ENCODE peak calls at places on chromosomes 11 and 22, in nine cellular contexts. S is effector CD4-positive, alpha-beta T cell; M is activated CD8-positive, alpha-beta memory T cell treated with anti-CD3 and anti-CD28 coated beads for 1 hour; W is neural progenitor cell; B is NCI-H2107; L is sigmoid colon; Q is IMR-90; Y is NCI-H1436 treated with DMSO at 0.1 percent for 48 hours; J is OCI-M1. E is an unnamed sample.

GRCh38 chr11:8767466-8768142 is 85.0 kb downstream of the RPL27A start:
- DNase-seq in S (no peak), M (no peak), W (no peak), B (no peak), L (no peak), Q (no peak), Y (no peak), J (peak; percentile 9), E (no peak)

GRCh38 chr11:63518548-63518947 is 12.7 kb downstream of the LGALS12 start:
- DNase-seq in S (no peak), M (no peak), W (no peak), B (no peak), L (no peak), Q (peak; percentile 66), Y (no peak), J (peak; percentile 83), E (peak; percentile 75)

GRCh38 chr11:10719616-10720015 is 26.1 kb upstream of the IRAG1 start:
- DNase-seq in S (no peak), M (no peak), W (no peak), B (no peak), L (no peak), Q (no peak), Y (no peak), J (no peak), E (no peak)

GRCh38 chr11:19279455-19279854 is 38.7 kb upstream of the E2F8 start:
- DNase-seq in S (no peak), M (no peak), W (no peak), B (no peak), L (no peak), Q (no peak), Y (peak; percentile 22), J (no peak), E (no peak)

GRCh38 chr11:59866397-59866796 is at the start of gene TCN1:
- DNase-seq in S (no peak), M (no peak), W (no peak), B (no peak), L (no peak), Q (no peak), Y (no peak), J (peak; percentile 92), E (no peak)

GRCh38 chr22:20080776-20081654 is 974 bp downstream of the DGCR8 start:
- DNase-seq in S (no peak), M (no peak), W (peak; percentile 68), B (peak; percentile 19), L (no peak), Q (peak; percentile 67), Y (no peak), J (peak; percentile 72), E (peak; percentile 38)

GRCh38 chr22:37425800-37426531 is 1.3 kb downstream of the ELFN2 start:
- DNase-seq in S (no peak), M (no peak), W (peak; percentile 76), B (peak; percentile 31), L (no peak), Q (peak; percentile 45), Y (no peak), J (no peak), E (no peak)

GRCh38 chr11:12994476-12994875 is 14.6 kb upstream of the RASSF10 start:
- DNase-seq in S (no peak), M (no peak), W (no peak), B (no peak), L (no peak), Q (no peak), Y (no peak), J (peak; percentile 63), E (no peak)

GRCh38 chr22:37566903-37567798 is 6.9 kb downstream of the CDC42EP1 start:
- DNase-seq in S (peak; percentile 87), M (peak; percentile 68), W (peak; percentile 88), B (no peak), L (peak; percentile 88), Q (peak; percentile 46), Y (no peak), J (peak; percentile 91), E (no peak)

GRCh38 chr11:108233277-108233945 is 10.5 kb downstream of the ATM start:
- DNase-seq in S (no peak), M (no peak), W (no peak), B (no peak), L (no peak), Q (no peak), Y (no peak), J (no peak), E (no peak)

GRCh38 chr11:125674210-125674609 is 6.4 kb downstream of the ACRV1 start:
- DNase-seq in S (no peak), M (no peak), W (no peak), B (no peak), L (no peak), Q (no peak), Y (no peak), J (no peak), E (no peak)

GRCh38 chr11:62245271-62245753 is 3.3 kb downstream of the SCGB1D2 start:
- DNase-seq in S (no peak), M (no peak), W (peak; percentile 72), B (no peak), L (no peak), Q (peak; percentile 28), Y (no peak), J (peak; percentile 25), E (peak; percentile 27)

GRCh38 chr11:46275964-46276641 is 1.4 kb upstream of the CREB3L1 start:
- DNase-seq in S (no peak), M (no peak), W (no peak), B (no peak), L (no peak), Q (no peak), Y (no peak), J (no peak), E (no peak)

GRCh38 chr11:115504279-115505158 is at the start of gene CADM1:
- DNase-seq in S (peak; percentile 55), M (peak; percentile 34), W (peak; percentile 99), B (peak; percentile 92), L (peak; percentile 97), Q (peak; percentile 95), Y (peak; percentile 95), J (no peak), E (peak; percentile 38)

GRCh38 chr22:32771761-32772160 is 29.7 kb upstream of the TIMP3 start:
- DNase-seq in S (no peak), M (no peak), W (no peak), B (no peak), L (no peak), Q (no peak), Y (no peak), J (no peak), E (no peak)

GRCh38 chr22:26568207-26568706 is 21.7 kb downstream of the TPST2 start:
- DNase-seq in S (no peak), M (no peak), W (peak; percentile 77), B (no peak), L (no peak), Q (peak; percentile 12), Y (no peak), J (no peak), E (no peak)

GRCh38 chr22:48889209-48889830 is 938.4 kb downstream of the BRD1 start:
- DNase-seq in S (no peak), M (no peak), W (no peak), B (no peak), L (peak; percentile 36), Q (no peak), Y (no peak), J (no peak), E (no peak)

GRCh38 chr11:97454988-97455387 is 1065.2 kb downstream of the JRKL start:
- DNase-seq in S (no peak), M (no peak), W (peak; percentile 30), B (no peak), L (no peak), Q (no peak), Y (no peak), J (peak; percentile 58), E (peak; percentile 37)

GRCh38 chr11:45354976-45355705 is 69.0 kb upstream of the SYT13 start:
- DNase-seq in S (peak; percentile 80), M (peak; percentile 68), W (peak; percentile 94), B (peak; percentile 33), L (peak; percentile 94), Q (peak; percentile 41), Y (peak; percentile 64), J (no peak), E (peak; percentile 46)

GRCh38 chr11:2208691-2209369 is 37.2 kb upstream of the TH start:
- DNase-seq in S (no peak), M (no peak), W (peak; percentile 32), B (no peak), L (peak; percentile 62), Q (no peak), Y (no peak), J (no peak), E (no peak)

GRCh38 chr11:121318848-121319834 is 26.6 kb downstream of the SC5D start:
- DNase-seq in S (no peak), M (no peak), W (peak; percentile 55), B (no peak), L (no peak), Q (peak; percentile 56), Y (no peak), J (peak; percentile 77), E (peak; percentile 45)

GRCh38 chr22:49977578-49977977 is 17.0 kb downstream of the PIM3 start:
- DNase-seq in S (peak; percentile 1), M (no peak), W (no peak), B (no peak), L (no peak), Q (no peak), Y (no peak), J (no peak), E (no peak)

GRCh38 chr22:41976070-41976901 is 7.0 kb downstream of the SEPTIN3 start:
- DNase-seq in S (peak; percentile 23), M (no peak), W (peak; percentile 81), B (no peak), L (no peak), Q (no peak), Y (no peak), J (no peak), E (no peak)

GRCh38 chr11:65304110-65304509 is 10.6 kb upstream of the CDC42EP2 start:
- DNase-seq in S (no peak), M (no peak), W (no peak), B (no peak), L (no peak), Q (no peak), Y (no peak), J (no peak), E (no peak)

GRCh38 chr22:24525416-24526037 is 29.4 kb downstream of the GUCD1 start:
- DNase-seq in S (peak; percentile 64), M (peak; percentile 45), W (peak; percentile 67), B (peak; percentile 42), L (peak; percentile 80), Q (peak; percentile 65), Y (no peak), J (peak; percentile 93), E (peak; percentile 74)

GRCh38 chr11:65524747-65525658 is at the start of gene SCYL1:
- DNase-seq in S (peak; percentile 77), M (peak; percentile 62), W (peak; percentile 88), B (no peak), L (peak; percentile 93), Q (peak; percentile 79), Y (no peak), J (peak; percentile 75), E (peak; percentile 53)

GRCh38 chr11:78564037-78564888 is 10.4 kb downstream of the NARS2 start:
- DNase-seq in S (peak; percentile 57), M (peak; percentile 10), W (peak; percentile 72), B (no peak), L (no peak), Q (peak; percentile 76), Y (no peak), J (peak; percentile 99), E (peak; percentile 78)

E was measured in brain microvascular endothelial cell.